ENCODE peak calls at places on chromosomes 7 and 10, in four cellular contexts. B is Panc1, C is GM12878, Q is GM23338. N is an unnamed sample.

GRCh38 chr10:50809596-50809995 is 69.9 kb downstream of the ASAH2B start:
- DNase-seq in B (no peak), Q (no peak), C (no peak), N (no peak)

GRCh38 chr10:35225204-35225603 is 98.6 kb downstream of the CREM start:
- DNase-seq in Q (no peak), B (no peak), C (no peak), N (peak)

GRCh38 chr7:158815046-158815445 is 14.3 kb downstream of the ESYT2 start:
- DNase-seq in Q (peak), B (no peak), C (no peak), N (no peak)

GRCh38 chr7:41391818-41392217 is 311.1 kb downstream of the INHBA start:
- DNase-seq in B (no peak), C (no peak), Q (peak), N (no peak)

GRCh38 chr10:27998178-27998953 is 513 bp downstream of the ODAD2 start:
- DNase-seq in B (no peak), C (no peak), Q (peak), N (no peak)

GRCh38 chr7:155052982-155053381 is 17.1 kb upstream of the HTR5A start:
- DNase-seq in B (no peak), C (no peak), Q (no peak), N (no peak)

GRCh38 chr10:14742815-14743214 is 31.9 kb downstream of the FAM107B start:
- DNase-seq in Q (peak), B (no peak), C (peak), N (no peak)

GRCh38 chr7:99644436-99644835 is 27.7 kb downstream of the ZSCAN25 start:
- DNase-seq in B (no peak), C (no peak), Q (no peak), N (no peak)

GRCh38 chr10:49309691-49310371 is 10.9 kb downstream of the C10orf71 start:
- DNase-seq in B (no peak), C (peak), Q (no peak), N (peak)

GRCh38 chr10:110350812-110351211 is 46.1 kb upstream of the SMNDC1 start:
- DNase-seq in C (no peak), B (no peak), Q (no peak), N (no peak)

GRCh38 chr10:21529236-21529910 is 3.9 kb upstream of the SKIDA1 start:
- DNase-seq in B (no peak), Q (no peak), C (no peak), N (no peak)

GRCh38 chr7:7609330-7609729 is 31.2 kb upstream of the UMAD1 start:
- DNase-seq in Q (no peak), B (no peak), C (no peak), N (no peak)

GRCh38 chr7:3082831-3083230 is 39.2 kb upstream of the CARD11 start:
- DNase-seq in C (no peak), Q (peak), B (no peak), N (no peak)

GRCh38 chr10:17115683-17116082 is 13.9 kb downstream of the CUBN start:
- DNase-seq in C (no peak), Q (peak), B (peak), N (no peak)

DNA sequence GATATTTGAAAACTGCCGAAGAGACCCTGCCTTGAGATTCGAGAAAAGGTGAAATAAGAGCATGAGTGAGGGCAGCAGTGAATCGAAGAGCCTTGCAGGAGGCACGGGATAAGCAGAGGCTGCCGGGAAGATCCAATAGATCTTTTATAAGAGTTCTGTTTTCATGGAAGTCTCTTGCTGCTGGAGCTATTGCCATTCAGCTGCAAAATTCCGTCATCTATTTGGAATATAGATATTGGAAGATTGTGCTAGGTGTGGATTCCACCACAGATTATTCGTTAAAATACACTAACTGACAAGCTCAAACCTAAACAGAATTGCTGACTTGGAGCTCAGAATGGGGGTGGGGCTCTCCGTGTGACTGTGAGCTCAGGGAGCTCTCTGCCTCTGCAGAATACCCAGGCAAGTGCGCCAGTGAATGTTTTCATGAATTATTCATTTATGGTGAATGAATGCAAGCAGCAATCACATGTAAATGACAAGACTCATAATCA is 249.6 kb downstream of the TRIL start:
- DNase-seq in B (no peak), Q (peak), C (no peak), N (no peak)
- TF ChIP-seq REST in B (no peak), Q (no peak), C (no peak), N (no peak)

GRCh38 chr10:32149257-32149955 is 93.2 kb upstream of the KIF5B start:
- DNase-seq in C (peak), B (no peak), Q (no peak), N (no peak)
- TF ChIP-seq POLR2AphosphoS5 in C (no peak), B (no peak), Q (no peak), N (no peak)

GRCh38 chr7:70711441-70711840 is 420.5 kb upstream of the GALNT17 start:
- DNase-seq in C (no peak), B (no peak), Q (no peak), N (no peak)
- TF ChIP-seq REST in C (no peak), B (no peak), Q (no peak), N (no peak)

DNA sequence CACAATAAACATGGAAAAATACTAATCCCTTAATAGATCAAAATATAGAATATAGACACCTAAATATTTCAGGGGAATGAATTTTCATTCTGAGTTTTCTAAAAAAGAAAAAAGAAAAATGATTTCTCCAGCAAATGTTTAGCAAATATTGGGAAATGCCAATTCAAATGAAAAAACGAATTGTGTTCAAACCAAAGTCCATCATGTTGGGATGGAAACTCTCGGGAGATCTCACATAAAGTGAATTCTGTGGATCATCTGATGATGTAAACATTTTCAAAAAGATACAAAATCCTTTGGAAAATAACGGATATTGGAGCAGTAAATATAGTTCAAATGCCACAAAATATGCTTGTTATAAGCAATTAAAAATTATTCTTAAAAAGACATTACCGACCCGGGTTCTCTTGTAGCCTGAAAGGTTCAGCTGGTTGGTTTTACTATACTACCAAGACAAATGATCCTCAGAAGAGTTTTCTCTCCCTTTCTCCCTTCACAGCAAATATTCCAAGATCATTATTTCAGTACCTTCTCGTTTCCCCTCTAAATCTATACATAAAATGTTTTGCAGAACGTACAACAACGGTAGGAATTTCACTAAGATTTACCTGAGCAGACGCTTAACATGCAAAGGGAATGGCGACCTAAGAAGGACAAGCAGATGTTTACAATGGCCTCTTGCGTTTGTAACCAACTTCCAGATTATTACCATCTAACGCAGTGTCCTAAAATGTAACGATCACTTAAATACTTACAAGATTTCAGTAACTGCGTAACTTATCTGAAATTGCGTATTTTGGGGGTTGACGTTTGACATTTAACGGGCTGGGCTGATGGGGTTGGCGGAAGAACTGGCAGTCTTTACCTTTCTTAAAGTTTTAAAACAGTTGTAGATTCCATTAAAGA is 2.5 kb downstream of the HOXA13 start:
- DNase-seq in B (no peak), C (no peak), Q (no peak), N (no peak)
- TF ChIP-seq POLR2AphosphoS5 in B (no peak), C (no peak), Q (no peak), N (no peak)

DNA sequence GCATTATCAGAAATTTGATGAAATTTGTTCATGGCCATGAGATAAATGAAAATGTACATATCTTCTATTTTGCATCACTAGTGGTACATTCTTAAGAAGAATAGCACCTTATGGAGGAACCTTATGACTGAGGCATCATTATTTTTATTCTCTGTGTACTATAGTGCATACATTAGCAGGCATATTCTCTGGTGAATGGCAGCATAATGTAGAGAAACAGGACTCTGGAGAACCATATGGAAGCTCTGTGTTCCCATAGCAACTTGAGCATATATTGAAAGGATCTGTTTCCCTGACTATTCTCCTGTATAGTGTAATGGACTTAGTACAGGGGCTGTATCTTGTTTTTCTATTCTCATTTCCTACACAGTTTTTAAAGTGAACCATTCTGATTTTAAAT is 128.3 kb upstream of the SMIM30 start:
- DNase-seq in C (no peak), B (no peak), Q (no peak), N (no peak)
- TF ChIP-seq REST in C (no peak), B (no peak), Q (no peak), N (no peak)

GRCh38 chr10:61298194-61298593 is 155.0 kb downstream of the TMEM26 start:
- DNase-seq in Q (no peak), C (no peak), B (no peak), N (no peak)

GRCh38 chr10:61296161-61296560 is 157.0 kb downstream of the TMEM26 start:
- DNase-seq in C (no peak), Q (no peak), B (no peak), N (no peak)

GRCh38 chr10:61299156-61299555 is 154.0 kb downstream of the TMEM26 start:
- DNase-seq in B (no peak), C (no peak), Q (no peak), N (no peak)

GRCh38 chr10:61289813-61290212 is 163.4 kb downstream of the TMEM26 start:
- DNase-seq in Q (no peak), C (no peak), B (no peak), N (no peak)

DNA sequence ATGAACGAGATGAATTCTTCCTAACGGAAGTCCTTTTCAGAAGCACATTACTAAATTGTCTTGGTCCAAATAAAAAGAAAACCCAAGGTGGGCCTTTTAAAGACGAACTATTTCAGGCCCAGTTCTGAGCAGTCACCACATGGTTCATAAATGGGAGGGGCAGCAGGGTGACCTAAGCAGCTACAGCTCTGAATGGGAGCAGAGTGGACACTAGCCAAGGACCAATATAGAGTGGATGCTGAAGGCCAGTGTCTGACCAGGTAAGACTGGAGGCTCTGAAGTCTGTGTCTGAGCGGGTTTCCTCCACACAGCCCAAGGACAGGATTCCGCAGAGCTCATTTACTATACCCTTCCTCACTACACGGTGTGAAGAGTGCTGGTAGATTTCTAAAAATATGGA is 159.1 kb downstream of the TMEM26 start:
- DNase-seq in B (no peak), C (no peak), Q (no peak), N (no peak)
- TF ChIP-seq POLR2AphosphoS5 in B (no peak), C (no peak), Q (no peak), N (no peak)

DNA sequence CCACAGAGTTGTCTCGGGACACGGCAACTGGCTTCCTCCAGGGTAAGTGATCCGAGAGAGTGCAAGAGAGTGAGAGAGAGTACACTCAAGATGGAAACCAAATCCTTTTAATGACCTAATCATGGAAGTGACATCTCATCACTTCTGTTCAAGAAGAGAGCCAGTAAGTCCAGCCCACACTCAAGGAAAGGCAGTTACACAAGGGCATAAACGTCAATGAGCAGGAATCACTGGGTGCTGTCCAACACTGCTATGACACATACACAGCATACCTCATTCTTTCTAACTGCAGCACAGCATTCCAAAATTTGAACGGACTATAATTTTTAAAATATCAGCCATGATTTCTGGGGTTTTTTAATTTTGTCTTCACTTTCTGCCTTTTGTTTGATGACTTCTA is 29.3 kb upstream of the OSBPL3 start:
- DNase-seq in C (no peak), B (no peak), Q (no peak), N (no peak)
- TF ChIP-seq REST in C (no peak), B (no peak), Q (no peak), N (peak)

GRCh38 chr7:38330861-38331709 is 57.6 kb upstream of the TARP start:
- DNase-seq in Q (peak), C (no peak), B (no peak), N (peak)

GRCh38 chr7:38339953-38340819 is 66.8 kb upstream of the TARP start:
- DNase-seq in Q (no peak), B (no peak), C (no peak), N (no peak)

GRCh38 chr7:38335123-38335489 is 61.7 kb upstream of the TARP start:
- DNase-seq in B (no peak), Q (no peak), C (no peak), N (peak)

GRCh38 chr7:38334163-38334562 is 60.7 kb upstream of the TARP start:
- DNase-seq in C (no peak), Q (no peak), B (no peak), N (no peak)

GRCh38 chr7:38335490-38336135 is 62.2 kb upstream of the TARP start:
- DNase-seq in Q (peak), B (peak), C (peak), N (peak)
- TF ChIP-seq POLR2AphosphoS5 in Q (no peak), B (no peak), C (no peak), N (peak)

DNA sequence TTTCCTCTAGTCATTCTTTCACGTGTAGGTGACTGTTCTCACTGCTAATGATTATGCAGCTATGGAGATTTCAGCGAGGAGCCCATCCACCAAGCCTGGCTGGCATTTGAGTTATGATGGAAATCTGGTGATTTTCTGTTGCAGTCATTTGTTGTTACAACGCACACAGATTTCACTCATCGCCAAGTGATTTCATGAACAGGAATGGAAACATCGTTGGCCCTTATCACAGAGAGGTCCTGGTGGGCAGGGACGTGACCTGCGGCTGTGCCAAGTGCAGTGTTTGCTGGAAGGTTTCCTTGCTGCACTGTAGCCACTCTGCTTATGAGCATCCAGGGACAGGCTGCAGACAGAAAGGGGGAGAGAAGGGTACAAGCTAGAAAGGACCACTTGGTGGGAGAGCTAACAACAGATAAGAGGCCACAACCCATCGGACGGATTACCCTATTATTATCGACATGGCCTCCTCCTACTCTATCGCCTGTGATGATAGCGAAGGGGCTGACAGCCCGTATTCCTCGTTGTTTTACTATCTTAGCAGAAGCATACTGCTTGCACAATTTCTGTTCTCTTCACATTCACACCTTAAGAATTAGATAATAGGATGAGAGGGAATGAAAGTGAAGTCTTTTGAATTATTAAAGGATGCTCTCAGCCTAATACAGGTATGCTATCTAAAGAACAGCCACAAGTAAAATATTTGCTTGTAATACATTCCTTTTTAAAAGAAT is 99.0 kb upstream of the PITRM1 start:
- DNase-seq in Q (no peak), C (no peak), B (no peak), N (no peak)
- TF ChIP-seq REST in Q (no peak), C (no peak), B (no peak), N (no peak)

DNA sequence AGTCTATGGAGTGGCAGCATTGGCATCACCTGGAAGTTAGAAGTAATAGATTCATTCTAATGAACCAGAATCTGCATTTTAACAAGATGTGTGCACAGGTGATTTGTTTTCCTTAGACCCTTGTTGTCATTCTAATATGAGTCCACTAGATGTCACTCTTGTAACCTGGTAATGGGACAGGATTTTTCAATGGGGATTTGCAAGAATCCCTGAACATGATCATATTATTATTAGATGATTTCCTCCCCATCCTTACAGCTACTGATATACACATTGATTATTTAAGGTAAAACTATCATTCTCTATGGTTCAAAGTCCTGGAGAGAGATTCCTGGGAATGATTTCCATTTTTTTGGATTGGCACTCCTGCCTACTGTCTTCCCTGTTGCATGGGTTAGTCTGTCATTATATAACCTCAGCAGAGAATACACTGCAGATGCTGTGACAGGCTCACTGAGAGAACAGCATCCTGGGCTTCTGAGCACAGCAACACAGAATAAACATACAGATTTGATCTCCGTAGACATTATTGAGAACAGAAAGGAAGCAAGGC is 194.9 kb downstream of the SUGCT start:
- DNase-seq in Q (peak), C (no peak), B (peak), N (peak)
- TF ChIP-seq POLR2AphosphoS5 in Q (no peak), C (no peak), B (no peak), N (no peak)